ENCODE peak calls at places on chromosomes 6 and 20, in nine cellular contexts. X is uterus, I is heart left ventricle, G is MM.1S, E is sigmoid colon, H is Caco-2, K is right atrium auricular region, D is pancreas, C is PC-9. S is an unnamed sample.

GRCh38 chr20:10219993-10220750 is 1.5 kb downstream of the SNAP25 start:
- DNase-seq in I (no peak), C (no peak), X (no peak), K (no peak), D (no peak), G (no peak), E (no peak), H (no peak), S (no peak)

GRCh38 chr20:3971145-3971544 is 44.2 kb downstream of the RNF24 start:
- DNase-seq in E (no peak), X (no peak), H (no peak), I (no peak), G (no peak), C (no peak), D (no peak), K (no peak), S (no peak)

GRCh38 chr6:170075659-170076223 is 215.1 kb downstream of the DLL1 start:
- DNase-seq in H (no peak), C (no peak), E (no peak), X (no peak), D (peak; percentile 1), G (no peak), I (peak; percentile 60), K (no peak), S (no peak)

GRCh38 chr20:62832212-62832922 is 15.5 kb downstream of the COL9A3 start:
- DNase-seq in H (no peak), C (no peak), E (peak; percentile 74), X (no peak), G (peak; percentile 79), D (no peak), K (no peak), I (peak; percentile 73), S (no peak)

GRCh38 chr6:150867117-150867516 is 1.6 kb downstream of the MTHFD1L start:
- DNase-seq in G (no peak), E (no peak), I (no peak), K (no peak), X (no peak), C (no peak), H (no peak), D (no peak), S (no peak)

GRCh38 chr20:58025233-58025632 is 203.2 kb downstream of the ANKRD60 start:
- DNase-seq in E (no peak), I (no peak), C (no peak), G (no peak), X (no peak), D (peak; percentile 75), K (no peak), H (no peak), S (no peak)

GRCh38 chr6:51199733-51200132 is 381.1 kb downstream of the TFAP2B start:
- DNase-seq in K (no peak), D (no peak), G (no peak), E (no peak), X (no peak), H (no peak), I (no peak), C (no peak), S (no peak)

GRCh38 chr6:81697564-81697963 is 54.9 kb downstream of the TENT5A start:
- DNase-seq in C (peak; percentile 10), K (no peak), G (no peak), E (no peak), I (no peak), X (no peak), H (no peak), D (no peak), S (peak; percentile 49)

GRCh38 chr6:148395583-148396101 is 53.0 kb downstream of the SASH1 start:
- DNase-seq in X (no peak), C (no peak), K (no peak), H (no peak), G (no peak), D (no peak), I (no peak), E (no peak), S (no peak)

GRCh38 chr6:170208651-170209353 is 82.1 kb downstream of the DLL1 start:
- DNase-seq in X (peak; percentile 6), D (no peak), I (peak; percentile 37), K (peak; percentile 40), H (no peak), E (peak; percentile 47), C (no peak), G (no peak), S (no peak)

GRCh38 chr6:9621276-9621675 is 793.6 kb downstream of the TFAP2A start:
- DNase-seq in K (no peak), X (no peak), I (no peak), D (no peak), H (no peak), G (no peak), C (no peak), E (no peak), S (no peak)

GRCh38 chr6:169618526-169619490 is 83.0 kb downstream of the WDR27 start:
- DNase-seq in G (no peak), D (no peak), K (no peak), X (no peak), I (no peak), C (no peak), H (no peak), E (no peak), S (peak; percentile 74)

GRCh38 chr20:9500121-9500911 is 14.1 kb upstream of the LAMP5 start:
- DNase-seq in X (no peak), K (no peak), G (peak; percentile 32), D (no peak), E (no peak), I (no peak), C (no peak), H (no peak), S (no peak)

GRCh38 chr20:13552061-13552460 is 86.7 kb downstream of the TASP1 start:
- DNase-seq in I (no peak), X (no peak), C (no peak), E (no peak), H (no peak), K (no peak), G (no peak), D (no peak), S (no peak)

GRCh38 chr20:47667086-47667485 is 118.2 kb downstream of the SULF2 start:
- DNase-seq in H (no peak), E (no peak), X (no peak), I (no peak), D (no peak), K (no peak), G (no peak), C (no peak), S (no peak)

GRCh38 chr20:38671186-38671585 is 53.1 kb upstream of the SLC32A1 start:
- DNase-seq in C (no peak), K (no peak), D (no peak), I (no peak), X (no peak), E (no peak), H (no peak), G (no peak), S (no peak)

GRCh38 chr20:38672504-38672903 is 51.8 kb upstream of the SLC32A1 start:
- DNase-seq in E (no peak), I (no peak), K (no peak), D (no peak), G (no peak), X (no peak), C (no peak), H (no peak), S (no peak)

GRCh38 chr20:38671701-38672292 is 52.5 kb upstream of the SLC32A1 start:
- DNase-seq in I (no peak), X (no peak), D (no peak), E (no peak), H (no peak), G (no peak), C (no peak), K (no peak), S (no peak)

GRCh38 chr20:38669688-38670087 is 54.6 kb upstream of the SLC32A1 start:
- DNase-seq in K (no peak), G (no peak), D (no peak), C (no peak), X (no peak), H (no peak), E (no peak), I (no peak), S (no peak)

DNA sequence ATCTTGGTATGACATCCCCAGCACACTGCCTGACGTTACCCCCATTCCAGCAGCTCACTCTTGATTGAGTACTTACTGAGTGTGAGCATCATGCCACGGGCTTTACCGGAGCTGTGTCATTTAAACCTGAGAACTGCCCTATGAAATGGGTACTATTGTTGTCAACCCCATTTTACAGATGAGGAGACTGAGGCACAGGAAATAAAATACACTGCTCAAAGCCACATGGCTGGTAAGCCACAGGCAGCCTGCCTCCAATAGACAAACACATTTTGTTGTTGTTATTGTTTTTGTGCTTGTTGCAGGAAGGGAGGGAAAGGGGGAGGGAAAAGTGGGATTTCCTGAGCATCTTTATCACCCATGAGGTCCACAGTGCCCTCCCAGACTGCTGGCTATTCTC is 53.5 kb upstream of the SLC32A1 start:
- DNase-seq in G (no peak), K (no peak), D (no peak), E (no peak), X (no peak), I (no peak), H (no peak), C (no peak), S (no peak)
- H3K4me3 ChIP-seq in G (no peak overlapping the region), K (no peak overlapping the region), D (no peak overlapping the region), E (no peak overlapping the region), X (no peak overlapping the region), I (no peak overlapping the region), H (no peak overlapping the region), C (no peak overlapping the region), S (no peak overlapping the region)

GRCh38 chr20:5504061-5504739 is 187.4 kb upstream of the PROKR2 start:
- DNase-seq in K (peak; percentile 74), E (peak; percentile 69), C (no peak), X (peak; percentile 22), G (no peak), I (peak; percentile 86), H (no peak), D (peak; percentile 49), S (peak; percentile 81)
- TF ChIP-seq CTCF in K (no peak), E (no peak), C (no peak), X (no peak), G (no peak), I (no peak), H (no peak), D (no peak), S (no peak)

GRCh38 chr6:85747654-85748053 is 105.0 kb upstream of the SYNCRIP start:
- DNase-seq in H (no peak), G (no peak), C (no peak), E (no peak), X (no peak), K (no peak), D (no peak), I (no peak), S (peak; percentile 88)
- H3K4me3 ChIP-seq in H (no peak overlapping the region), G (no peak overlapping the region), C (no peak overlapping the region), E (no peak overlapping the region), X (no peak overlapping the region), K (no peak overlapping the region), D (no peak overlapping the region), I (no peak overlapping the region), S (no peak overlapping the region)

GRCh38 chr6:112269165-112269564 is 14.8 kb upstream of the LAMA4 start:
- DNase-seq in I (no peak), E (no peak), G (no peak), C (no peak), K (no peak), D (no peak), X (peak; percentile 67), H (no peak), S (peak; percentile 62)
- TF ChIP-seq CTCF in I (no peak), E (no peak), G (no peak), C (peak; percentile 33), K (no peak), D (no peak), X (peak; percentile 36), H (no peak), S (peak; percentile 64)

S was measured in choroid plexus epithelial cell.